ENCODE peak calls at places on chromosomes 12 and 14, in four cellular contexts. S is mucosa of descending colon; I is activated CD8-positive, alpha-beta memory T cell treated with anti-CD3 and anti-CD28 coated beads for 24 hours; R is breast epithelium. K is an unnamed sample.

GRCh38 chr14:31510222-31510621 is 22.4 kb upstream of the GPR33 start:
- DNase-seq in S (no peak), R (no peak), I (no peak), K (peak)

GRCh38 chr12:47038270-47038748 is 41.1 kb upstream of the PCED1B start:
- DNase-seq in R (no peak), I (no peak), S (no peak), K (no peak)

GRCh38 chr12:52193991-52194390 is 2.2 kb upstream of the KRT80 start:
- DNase-seq in R (no peak), S (no peak), I (no peak), K (no peak)

GRCh38 chr14:95039259-95039992 is 117.9 kb downstream of the DICER1 start:
- DNase-seq in R (no peak), S (no peak), I (peak), K (no peak)

GRCh38 chr12:45553204-45553603 is 176.3 kb upstream of the ARID2 start:
- DNase-seq in I (no peak), S (no peak), R (no peak), K (no peak)

GRCh38 chr14:36934304-36934703 is 238.1 kb downstream of the SLC25A21 start:
- DNase-seq in S (no peak), I (no peak), R (no peak), K (no peak)

GRCh38 chr14:84850595-84850994 is 679.3 kb upstream of the FLRT2 start:
- DNase-seq in S (no peak), I (no peak), R (no peak), K (no peak)

GRCh38 chr12:10119072-10119471 is 10.9 kb downstream of the CLEC7A start:
- DNase-seq in R (no peak), S (no peak), I (no peak), K (peak)

GRCh38 chr14:82313889-82314288 is 780.2 kb upstream of the SEL1L start:
- DNase-seq in R (no peak), S (no peak), I (no peak), K (no peak)

GRCh38 chr12:121060149-121061001 is 21.3 kb upstream of the OASL start:
- DNase-seq in I (peak), S (no peak), R (no peak), K (peak)

GRCh38 chr12:115079760-115080159 is 395.8 kb upstream of the TBX3 start:
- DNase-seq in R (no peak), I (no peak), S (no peak), K (no peak)

GRCh38 chr12:62379723-62380045 is 86.9 kb upstream of the MON2 start:
- DNase-seq in I (no peak), R (no peak), S (no peak), K (no peak)

GRCh38 chr14:102510616-102511520 is 1.3 kb upstream of the ANKRD9 start:
- DNase-seq in R (no peak), I (peak), S (peak), K (no peak)

GRCh38 chr12:85057370-85057963 is 21.3 kb downstream of the LRRIQ1 start:
- DNase-seq in S (no peak), I (no peak), R (no peak), K (peak)

GRCh38 chr12:121003650-121004049 is 12.6 kb downstream of the C12orf43 start:
- DNase-seq in I (no peak), R (no peak), S (no peak), K (no peak)

GRCh38 chr14:104977008-104977680 is 1.0 kb downstream of the AHNAK2 start:
- DNase-seq in I (no peak), R (no peak), S (peak), K (no peak)

GRCh38 chr12:22856120-22856699 is 231.2 kb downstream of the ETNK1 start:
- DNase-seq in S (no peak), R (no peak), I (no peak), K (peak)

GRCh38 chr14:68908860-68909259 is 70.2 kb downstream of the ACTN1 start:
- DNase-seq in S (no peak), R (no peak), I (no peak), K (no peak)

GRCh38 chr12:83005534-83006197 is 319.0 kb downstream of the TMTC2 start:
- DNase-seq in S (no peak), R (no peak), I (no peak), K (no peak)

GRCh38 chr12:109768901-109769670 is 55.5 kb downstream of the FAM222A start:
- DNase-seq in I (peak), R (peak), S (no peak), K (no peak)

GRCh38 chr12:29564925-29565324 is 67.4 kb upstream of the OVCH1 start:
- DNase-seq in R (no peak), S (no peak), I (no peak), K (no peak)

GRCh38 chr14:104293851-104294627 is 155.7 kb downstream of the KIF26A start:
- DNase-seq in S (peak), R (peak), I (no peak), K (no peak)

GRCh38 chr12:49945394-49946080 is 5.0 kb upstream of the AQP2 start:
- DNase-seq in I (peak), R (peak), S (peak), K (peak)

GRCh38 chr14:86799244-86799647 is 1193.7 kb downstream of the GALC start:
- DNase-seq in R (no peak), I (no peak), S (no peak), K (peak)

GRCh38 chr12:44317651-44318126 is 481.8 kb downstream of the TMEM117 start:
- DNase-seq in R (no peak), S (no peak), I (no peak), K (peak)

GRCh38 chr12:3988519-3989217 is 115.5 kb upstream of the PARP11 start:
- DNase-seq in I (peak), S (no peak), R (no peak), K (no peak)

GRCh38 chr14:24982472-24983155 is 67.3 kb downstream of the STXBP6 start:
- DNase-seq in S (no peak), I (no peak), R (no peak), K (peak)